ENCODE peak calls at places on chromosomes 2 and 18, in four cellular contexts. Z, R, K and D are unnamed samples.
A peak's percentile ranks its signal among the peaks of the same experiment; 100 is the strongest.

GRCh38 chr2:96111823-96112500 is 4.4 kb downstream of the ADRA2B start:
- DNase-seq in Z (no peak), R (no peak), K (no peak), D (no peak)

GRCh38 chr2:19868705-19869550 is 32.9 kb downstream of the TTC32 start:
- DNase-seq in Z (no peak), R (peak; percentile 51), K (peak; percentile 51), D (peak; percentile 47)

GRCh38 chr2:164785447-164785846 is 56.2 kb downstream of the COBLL1 start:
- DNase-seq in Z (no peak), R (no peak), K (no peak), D (no peak)

GRCh38 chr18:41842886-41843285 is 112.1 kb upstream of the PIK3C3 start:
- DNase-seq in Z (no peak), R (no peak), K (no peak), D (no peak)

GRCh38 chr2:12733846-12734245 is 17.1 kb downstream of the TRIB2 start:
- DNase-seq in Z (no peak), R (peak; percentile 24), K (no peak), D (peak; percentile 89)

GRCh38 chr18:25705650-25706049 is 353.7 kb upstream of the ZNF521 start:
- DNase-seq in Z (no peak), R (no peak), K (no peak), D (no peak)

GRCh38 chr2:236959036-236959435 is 126.7 kb upstream of the COPS8 start:
- DNase-seq in Z (no peak), R (no peak), K (no peak), D (no peak)

GRCh38 chr2:114350186-114350725 is 92.2 kb upstream of the DPP10 start:
- DNase-seq in Z (no peak), R (no peak), K (no peak), D (no peak)

GRCh38 chr2:43041661-43042360 is 184.6 kb downstream of the ZFP36L2 start:
- DNase-seq in Z (peak; percentile 92), R (no peak), K (peak; percentile 85), D (no peak)

GRCh38 chr2:20838016-20838415 is 15.1 kb upstream of the LDAH start:
- DNase-seq in Z (no peak), R (no peak), K (no peak), D (no peak)

GRCh38 chr18:78980777-78981651 is 1.4 kb downstream of the SALL3 start:
- DNase-seq in Z (no peak), R (no peak), K (no peak), D (no peak)

GRCh38 chr18:74353169-74353775 is 37.6 kb downstream of the C18orf63 start:
- DNase-seq in Z (peak; percentile 54), R (peak; percentile 67), K (no peak), D (peak; percentile 66)

GRCh38 chr2:37795938-37796337 is 124.5 kb upstream of the CDC42EP3 start:
- DNase-seq in Z (no peak), R (no peak), K (no peak), D (no peak)

GRCh38 chr18:28802546-28802945 is 625.6 kb upstream of the CDH2 start:
- DNase-seq in Z (no peak), R (no peak), K (no peak), D (no peak)

GRCh38 chr18:48840491-48840877 is 110.3 kb downstream of the SMAD7 start:
- DNase-seq in Z (no peak), R (no peak), K (no peak), D (no peak)
- TF ChIP-seq POLR2A in Z (no peak), R (no peak), K (no peak), D (no peak)

GRCh38 chr2:231056453-231057416 is at the start of gene PSMD1:
- DNase-seq in Z (peak; percentile 93), R (peak; percentile 92), K (peak; percentile 93), D (peak; percentile 92)
- H3K4me3 ChIP-seq in Z (peak within 1 kb of the TSS; percentile 99), R (peak within 1 kb of the TSS; percentile 98), K (peak within 1 kb of the TSS; percentile 98), D (peak within 1 kb of the TSS; percentile 95)

GRCh38 chr18:43914017-43914416 is 636.7 kb upstream of the SYT4 start:
- DNase-seq in Z (no peak), R (no peak), K (no peak), D (no peak)
- TF ChIP-seq CTCF in Z (no peak), R (no peak), K (no peak), D (no peak)

DNA sequence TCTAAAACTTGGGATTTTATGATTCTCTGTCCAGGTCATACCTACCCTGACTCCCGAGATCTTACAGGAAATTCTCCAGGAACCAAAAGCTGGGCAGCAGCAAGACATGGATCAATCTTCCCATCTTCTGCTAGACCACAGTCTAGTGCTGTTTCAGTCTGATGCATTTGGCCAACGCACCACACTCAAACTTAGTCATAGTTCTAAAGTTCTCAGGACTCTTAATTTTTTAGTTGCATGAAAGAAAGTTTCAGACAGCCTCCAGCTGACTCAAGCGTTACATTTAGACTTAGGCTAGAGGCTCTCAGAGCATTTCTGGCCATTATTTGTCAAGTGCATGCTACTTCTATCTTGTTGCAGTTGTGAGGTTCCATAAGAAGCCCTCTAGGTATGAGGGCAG is 230.1 kb upstream of the CCDC150 start:
- DNase-seq in Z (no peak), R (no peak), K (no peak), D (no peak)
- TF ChIP-seq POLR2A in Z (no peak), R (no peak), K (no peak), D (no peak)

GRCh38 chr2:231687961-231688360 is 20.4 kb upstream of the PTMA start:
- DNase-seq in Z (no peak), R (no peak), K (no peak), D (no peak)

GRCh38 chr2:231685349-231686191 is 22.8 kb upstream of the PTMA start:
- DNase-seq in Z (no peak), R (no peak), K (no peak), D (no peak)

GRCh38 chr2:231686192-231687100 is 21.9 kb upstream of the PTMA start:
- DNase-seq in Z (no peak), R (no peak), K (no peak), D (no peak)

GRCh38 chr2:231688616-231689508 is 19.5 kb upstream of the PTMA start:
- DNase-seq in Z (no peak), R (no peak), K (no peak), D (no peak)

DNA sequence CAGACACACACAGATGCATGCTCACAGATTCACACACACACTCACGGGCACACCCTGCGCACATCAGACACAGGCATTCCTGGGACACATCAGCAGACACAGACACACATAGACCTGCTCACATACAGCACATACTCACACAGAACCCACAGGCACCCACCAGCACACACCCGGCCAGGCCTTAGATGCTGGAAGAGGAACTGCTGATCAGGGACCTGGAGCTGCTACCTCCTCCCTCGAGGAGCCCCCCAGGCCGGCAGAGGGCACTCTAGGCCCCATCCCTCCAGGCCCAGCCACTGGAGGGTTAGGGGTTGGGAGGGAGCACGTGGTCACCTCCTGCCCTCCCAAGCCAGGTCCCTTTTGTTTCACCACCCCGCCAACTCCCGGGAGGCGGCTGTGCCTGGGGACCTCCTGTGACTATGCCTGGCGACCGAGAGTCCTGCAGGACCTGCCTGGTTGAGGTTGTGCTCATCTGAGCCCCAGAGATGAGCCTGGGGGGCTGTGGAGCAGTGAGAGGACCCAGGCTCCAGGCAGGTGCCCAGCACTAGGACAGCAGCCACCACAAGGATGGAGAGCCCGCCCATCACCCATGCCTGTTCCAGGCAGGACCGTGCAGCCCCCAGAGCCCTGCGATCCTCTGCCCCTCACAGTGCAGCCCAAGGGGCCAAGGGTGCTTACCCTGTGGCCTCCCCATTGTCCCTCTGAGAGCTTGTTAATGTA is 21.0 kb upstream of the PTMA start:
- DNase-seq in Z (no peak), R (peak; percentile 66), K (no peak), D (peak; percentile 68)
- H3K4me3 ChIP-seq in Z (no peak overlapping the region), R (no peak overlapping the region), K (no peak overlapping the region), D (no peak overlapping the region)

GRCh38 chr2:46294185-46294836 is 2.9 kb upstream of the EPAS1 start:
- DNase-seq in Z (no peak), R (peak; percentile 49), K (peak; percentile 38), D (peak; percentile 66)
- TF ChIP-seq CTCF in Z (peak; percentile 48), R (peak; percentile 14), K (no peak), D (no peak)